ENCODE peak calls at places on chromosome 10, in five cellular contexts. I, U, S, E and O are unnamed samples.

GRCh38 chr10:103086261-103086660 is 106.8 kb downstream of the NT5C2 start:
- DNase-seq in S (no peak), I (no peak), E (no peak), U (no peak), O (no peak)

GRCh38 chr10:75016290-75016689 is 95.2 kb upstream of the SAMD8 start:
- DNase-seq in U (no peak), S (no peak), E (no peak), I (no peak), O (no peak)

GRCh38 chr10:62327897-62328296 is 46.3 kb upstream of the ZNF365 start:
- DNase-seq in U (no peak), S (no peak), I (no peak), E (no peak), O (no peak)

GRCh38 chr10:35908451-35908850 is 266.4 kb upstream of the FZD8 start:
- DNase-seq in U (no peak), E (no peak), S (no peak), I (no peak), O (no peak)

GRCh38 chr10:21078410-21079329 is 181.6 kb upstream of the NEBL start:
- DNase-seq in I (peak; percentile 65), S (peak; percentile 88), E (peak; percentile 77), U (peak; percentile 27), O (no peak)

GRCh38 chr10:103847909-103848468 is 7.4 kb downstream of the SH3PXD2A start:
- DNase-seq in S (peak; percentile 46), I (no peak), U (no peak), E (no peak), O (no peak)

GRCh38 chr10:128073880-128074279 is 52.3 kb downstream of the MKI67 start:
- DNase-seq in I (no peak), U (no peak), S (no peak), E (no peak), O (no peak)

GRCh38 chr10:97123713-97124112 is 62.0 kb downstream of the SLIT1 start:
- DNase-seq in U (no peak), I (no peak), E (no peak), S (no peak), O (no peak)

GRCh38 chr10:15821046-15821683 is 39.1 kb downstream of the MINDY3 start:
- DNase-seq in I (no peak), U (no peak), S (no peak), E (no peak), O (no peak)

GRCh38 chr10:48700493-48700892 is 15.8 kb downstream of the WDFY4 start:
- DNase-seq in E (no peak), I (no peak), U (no peak), S (no peak), O (no peak)

GRCh38 chr10:49613160-49613881 is 516 bp upstream of the CHAT start:
- DNase-seq in U (no peak), E (no peak), I (no peak), S (peak; percentile 50), O (no peak)

GRCh38 chr10:122344741-122345258 is 29.7 kb upstream of the PLEKHA1 start:
- DNase-seq in S (no peak), I (no peak), U (no peak), E (no peak), O (no peak)

GRCh38 chr10:105843786-105844560 is 1202.9 kb downstream of the SORCS3 start:
- DNase-seq in U (no peak), S (peak; percentile 39), I (no peak), E (no peak), O (no peak)

GRCh38 chr10:33385686-33386085 is 51.2 kb upstream of the NRP1 start:
- DNase-seq in U (no peak), I (no peak), E (no peak), S (no peak), O (no peak)

GRCh38 chr10:102003541-102003940 is 52.4 kb downstream of the ARMH3 start:
- DNase-seq in U (no peak), E (no peak), S (no peak), I (no peak), O (no peak)

GRCh38 chr10:66925896-66926719 is at the start of gene LRRTM3:
- DNase-seq in I (peak; percentile 56), E (peak; percentile 76), S (peak; percentile 93), U (no peak), O (no peak)

GRCh38 chr10:30963994-30964930 is 67.4 kb downstream of the ZNF438 start:
- DNase-seq in U (no peak), E (no peak), S (no peak), I (no peak), O (no peak)

GRCh38 chr10:102918817-102919236 is 733 bp downstream of the CNNM2 start:
- DNase-seq in S (peak; percentile 48), E (no peak), I (no peak), U (no peak), O (no peak)

GRCh38 chr10:10584164-10584563 is 433.5 kb upstream of the CELF2 start:
- DNase-seq in E (no peak), I (no peak), S (no peak), U (no peak), O (no peak)

GRCh38 chr10:43218206-43218950 is 48.5 kb downstream of the RASGEF1A start:
- DNase-seq in S (no peak), U (peak; percentile 16), I (no peak), E (no peak), O (no peak)

GRCh38 chr10:78778446-78779338 is 290.1 kb upstream of the ZMIZ1 start:
- DNase-seq in S (no peak), E (no peak), U (no peak), I (no peak), O (no peak)

GRCh38 chr10:91745086-91745831 is 53.0 kb upstream of the TNKS2 start:
- DNase-seq in I (no peak), E (peak; percentile 6), S (peak; percentile 70), U (no peak), O (no peak)

GRCh38 chr10:35446439-35446838 is 110.1 kb downstream of the CCNY start:
- DNase-seq in U (no peak), E (no peak), I (no peak), S (no peak), O (no peak)

GRCh38 chr10:118106426-118106825 is 59.7 kb upstream of the RAB11FIP2 start:
- DNase-seq in E (no peak), U (no peak), S (peak; percentile 43), I (no peak), O (no peak)

GRCh38 chr10:66860376-66860945 is 65.4 kb upstream of the LRRTM3 start:
- DNase-seq in U (no peak), S (no peak), E (no peak), I (no peak), O (no peak)

GRCh38 chr10:86188326-86188725 is 178.3 kb downstream of the GRID1 start:
- DNase-seq in E (no peak), S (no peak), U (no peak), I (no peak), O (no peak)

GRCh38 chr10:86187840-86188239 is 178.8 kb downstream of the GRID1 start:
- DNase-seq in S (no peak), U (no peak), E (no peak), I (no peak), O (no peak)

GRCh38 chr10:86189891-86190290 is 176.7 kb downstream of the GRID1 start:
- DNase-seq in U (no peak), I (no peak), S (no peak), E (no peak), O (no peak)

GRCh38 chr10:86190291-86190690 is 176.3 kb downstream of the GRID1 start:
- DNase-seq in E (no peak), U (no peak), I (no peak), S (no peak), O (no peak)

GRCh38 chr10:86188796-86189558 is 177.6 kb downstream of the GRID1 start:
- DNase-seq in I (no peak), E (no peak), U (no peak), S (no peak), O (no peak)
- H3K4me3 ChIP-seq in I (no peak overlapping the region), E (no peak overlapping the region), U (no peak overlapping the region), S (no peak overlapping the region), O (no peak overlapping the region)

DNA sequence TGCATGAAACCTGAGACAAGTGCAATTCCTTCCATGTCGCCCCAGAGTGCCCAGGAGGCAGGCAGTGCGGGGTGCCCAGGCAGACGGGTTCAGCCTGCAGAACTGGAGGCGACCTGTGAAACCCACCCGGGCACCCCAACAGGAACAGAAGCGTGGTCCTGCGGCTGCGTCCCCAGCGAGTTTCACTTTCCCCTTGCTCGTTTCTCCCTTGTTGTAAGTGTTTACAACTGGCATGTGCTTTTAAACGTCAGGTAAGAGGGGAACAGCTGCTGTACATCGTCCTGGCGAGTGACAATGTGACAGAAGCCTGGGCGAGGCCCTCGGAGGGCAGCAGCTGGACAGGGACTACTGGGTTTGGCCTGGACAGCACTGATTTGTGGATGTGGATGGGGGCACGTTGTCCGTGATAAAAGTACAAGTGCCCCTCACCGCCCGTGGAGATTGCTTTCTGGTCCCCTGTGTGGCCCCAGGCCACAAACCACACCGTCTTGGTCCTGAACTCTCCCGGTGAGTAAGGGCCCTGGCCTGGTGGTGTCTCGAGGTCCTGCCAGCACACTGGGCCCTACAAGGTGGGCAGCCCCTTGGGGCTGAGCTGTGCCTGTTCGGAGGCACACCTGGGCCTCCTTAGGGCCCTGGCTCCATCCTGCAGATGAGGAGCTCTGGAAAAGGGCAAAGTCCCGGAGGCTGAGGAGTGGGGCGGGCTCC is 4.0 kb downstream of the VENTX start:
- DNase-seq in S (no peak), U (no peak), I (no peak), E (no peak), O (no peak)
- H3K27me3 ChIP-seq in S (peaks cover 47% of the 10 kb centered on the region), U (peaks cover 89% of the 10 kb centered on the region), I (peaks cover 5% of the 10 kb centered on the region), E (peaks cover 33% of the 10 kb centered on the region), O (no peaks in the 10 kb centered on the region)

GRCh38 chr10:52314007-52314821 is at the start of gene DKK1:
- DNase-seq in I (peak; percentile 11), E (peak; percentile 56), S (peak; percentile 87), U (peak; percentile 48), O (no peak)

GRCh38 chr10:52313350-52314006 is 603 bp upstream of the DKK1 start:
- DNase-seq in U (no peak), S (peak; percentile 46), E (no peak), I (no peak), O (no peak)

GRCh38 chr10:52316005-52316404 is 1.9 kb downstream of the DKK1 start:
- DNase-seq in I (no peak), S (no peak), U (no peak), E (no peak), O (no peak)

GRCh38 chr10:52316500-52316899 is 2.4 kb downstream of the DKK1 start:
- DNase-seq in U (no peak), S (no peak), I (no peak), E (no peak), O (no peak)

DNA sequence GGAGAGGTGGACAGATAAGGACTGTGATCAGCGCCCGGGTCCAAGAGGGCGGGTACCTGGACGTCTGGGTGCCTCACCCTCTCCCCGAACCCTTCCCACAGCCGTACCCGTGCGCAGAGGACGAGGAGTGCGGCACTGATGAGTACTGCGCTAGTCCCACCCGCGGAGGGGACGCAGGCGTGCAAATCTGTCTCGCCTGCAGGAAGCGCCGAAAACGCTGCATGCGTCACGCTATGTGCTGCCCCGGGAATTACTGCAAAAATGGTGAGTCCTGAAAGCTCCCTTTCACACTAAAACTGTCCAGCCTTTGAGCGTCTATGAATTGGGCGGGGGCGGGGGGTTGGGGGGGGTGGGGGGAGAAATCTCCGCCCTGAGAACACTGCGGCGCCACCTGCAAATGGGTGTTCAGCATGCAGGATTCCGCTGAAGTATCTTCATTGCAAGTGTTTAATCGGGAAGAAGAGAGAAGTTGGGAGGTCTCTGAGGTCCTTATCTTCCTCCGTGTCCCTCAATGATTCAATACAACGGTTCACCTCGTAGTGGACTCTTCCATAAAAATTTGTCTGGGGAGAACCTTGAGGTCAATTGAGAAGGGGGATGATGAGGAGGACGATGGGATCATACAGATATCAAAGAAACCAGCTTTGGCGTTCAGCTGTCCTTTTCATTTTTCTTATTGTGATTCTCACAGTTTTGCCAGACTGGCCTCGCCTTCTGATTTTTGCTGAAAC is 906 bp downstream of the DKK1 start:
- DNase-seq in U (no peak), S (peak; percentile 46), E (no peak), I (no peak), O (no peak)
- H3K4me3 ChIP-seq in U (peak overlapping the region; percentile 74), S (peak overlapping the region; percentile 57), E (peak overlapping the region; percentile 66), I (no peak overlapping the region), O (peak overlapping the region; percentile 73)

GRCh38 chr10:69567920-69568319 is 5.3 kb downstream of the NEUROG3 start:
- DNase-seq in I (peak; percentile 31), E (peak; percentile 83), S (peak; percentile 92), U (peak; percentile 43), O (no peak)
- H3K27me3 ChIP-seq in I (no peaks in the 10 kb centered on the region), E (peaks cover 67% of the 10 kb centered on the region), S (peaks cover 100% of the 10 kb centered on the region), U (peaks cover 87% of the 10 kb centered on the region), O (peaks cover 6% of the 10 kb centered on the region)